ENCODE peak calls at places on chromosomes 4 and X, in eight cellular contexts. One of them, this sample, is unnamed.

GRCh38 chrX:41245641-41246040 is 88.3 kb upstream of the DDX3X start:
- DNase-seq in breast epithelium: no peak
- DNase-seq in heart left ventricle: no peak
- DNase-seq in lower lobe of right lung: no peak
- DNase-seq in AG04449: no peak
- DNase-seq in colonic mucosa: no peak
- DNase-seq in keratinocyte: no peak
- DNase-seq in foreskin fibroblast: no peak
- DNase-seq in this sample: peak; percentile 88

GRCh38 chr4:184838249-184839074 is 12.7 kb upstream of the ACSL1 start:
- DNase-seq in breast epithelium: no peak
- DNase-seq in heart left ventricle: no peak
- DNase-seq in lower lobe of right lung: no peak
- DNase-seq in AG04449: no peak
- DNase-seq in colonic mucosa: no peak
- DNase-seq in keratinocyte: no peak
- DNase-seq in foreskin fibroblast: no peak
- DNase-seq in this sample: no peak

GRCh38 chrX:13059269-13059668 is 14.8 kb upstream of the FAM9C start:
- DNase-seq in breast epithelium: no peak
- DNase-seq in heart left ventricle: no peak
- DNase-seq in lower lobe of right lung: no peak
- DNase-seq in AG04449: no peak
- DNase-seq in colonic mucosa: no peak
- DNase-seq in keratinocyte: no peak
- DNase-seq in foreskin fibroblast: no peak
- DNase-seq in this sample: no peak

GRCh38 chr4:40718571-40718970 is 31.2 kb upstream of the NSUN7 start:
- DNase-seq in breast epithelium: no peak
- DNase-seq in heart left ventricle: no peak
- DNase-seq in lower lobe of right lung: no peak
- DNase-seq in AG04449: no peak
- DNase-seq in colonic mucosa: peak; percentile 89
- DNase-seq in keratinocyte: no peak
- DNase-seq in foreskin fibroblast: no peak
- DNase-seq in this sample: no peak

GRCh38 chr4:107279729-107280128 is 243.6 kb upstream of the DKK2 start:
- DNase-seq in breast epithelium: no peak
- DNase-seq in heart left ventricle: no peak
- DNase-seq in lower lobe of right lung: no peak
- DNase-seq in AG04449: no peak
- DNase-seq in colonic mucosa: no peak
- DNase-seq in keratinocyte: no peak
- DNase-seq in foreskin fibroblast: peak; percentile 47
- DNase-seq in this sample: peak; percentile 56

GRCh38 chr4:106266201-106266600 is 49.8 kb downstream of the TBCK start:
- DNase-seq in breast epithelium: no peak
- DNase-seq in heart left ventricle: no peak
- DNase-seq in lower lobe of right lung: no peak
- DNase-seq in AG04449: peak; percentile 17
- DNase-seq in colonic mucosa: no peak
- DNase-seq in keratinocyte: no peak
- DNase-seq in foreskin fibroblast: no peak
- DNase-seq in this sample: peak; percentile 81

GRCh38 chrX:55057691-55058249 is 17.1 kb upstream of the PAGE2B start:
- DNase-seq in breast epithelium: no peak
- DNase-seq in heart left ventricle: no peak
- DNase-seq in lower lobe of right lung: no peak
- DNase-seq in AG04449: no peak
- DNase-seq in colonic mucosa: peak; percentile 26
- DNase-seq in keratinocyte: no peak
- DNase-seq in foreskin fibroblast: peak; percentile 12
- DNase-seq in this sample: peak; percentile 6

GRCh38 chr4:98338761-98339438 is 77.7 kb downstream of the RAP1GDS1 start:
- DNase-seq in breast epithelium: no peak
- DNase-seq in heart left ventricle: no peak
- DNase-seq in lower lobe of right lung: no peak
- DNase-seq in AG04449: no peak
- DNase-seq in colonic mucosa: no peak
- DNase-seq in keratinocyte: no peak
- DNase-seq in foreskin fibroblast: no peak
- DNase-seq in this sample: no peak

GRCh38 chr4:124783847-124784246 is 71.3 kb upstream of the ANKRD50 start:
- DNase-seq in breast epithelium: no peak
- DNase-seq in heart left ventricle: no peak
- DNase-seq in lower lobe of right lung: no peak
- DNase-seq in AG04449: peak; percentile 36
- DNase-seq in colonic mucosa: no peak
- DNase-seq in keratinocyte: no peak
- DNase-seq in foreskin fibroblast: peak; percentile 53
- DNase-seq in this sample: no peak

DNA sequence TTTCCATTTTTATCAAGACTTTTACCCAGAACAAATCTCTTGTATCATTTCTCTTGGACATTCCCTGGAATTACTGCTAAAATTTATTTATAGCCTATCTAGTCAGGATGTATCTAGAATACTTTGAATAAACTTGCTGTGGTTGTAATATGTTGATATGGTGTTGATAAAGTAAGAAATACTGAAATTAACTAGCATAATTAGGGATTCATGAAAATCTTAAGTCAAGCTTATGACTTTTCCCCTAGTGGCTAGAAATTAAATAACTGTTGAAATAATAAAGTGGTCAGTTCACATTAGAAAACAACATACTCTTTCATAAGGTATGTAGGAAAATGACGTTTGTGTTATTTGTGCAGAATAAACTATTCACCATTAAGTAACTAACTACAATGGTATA is 73.1 kb upstream of the ANKRD50 start:
- DNase-seq in breast epithelium: no peak
- DNase-seq in heart left ventricle: no peak
- DNase-seq in lower lobe of right lung: no peak
- DNase-seq in AG04449: no peak
- DNase-seq in colonic mucosa: no peak
- DNase-seq in keratinocyte: no peak
- DNase-seq in foreskin fibroblast: no peak
- DNase-seq in this sample: no peak
- TF ChIP-seq CTCF in breast epithelium: no peak
- TF ChIP-seq CTCF in heart left ventricle: no peak
- TF ChIP-seq CTCF in lower lobe of right lung: no peak
- TF ChIP-seq CTCF in AG04449: no peak
- TF ChIP-seq CTCF in colonic mucosa: no peak
- TF ChIP-seq CTCF in keratinocyte: no peak
- TF ChIP-seq CTCF in foreskin fibroblast: no peak
- TF ChIP-seq CTCF in this sample: no peak

DNA sequence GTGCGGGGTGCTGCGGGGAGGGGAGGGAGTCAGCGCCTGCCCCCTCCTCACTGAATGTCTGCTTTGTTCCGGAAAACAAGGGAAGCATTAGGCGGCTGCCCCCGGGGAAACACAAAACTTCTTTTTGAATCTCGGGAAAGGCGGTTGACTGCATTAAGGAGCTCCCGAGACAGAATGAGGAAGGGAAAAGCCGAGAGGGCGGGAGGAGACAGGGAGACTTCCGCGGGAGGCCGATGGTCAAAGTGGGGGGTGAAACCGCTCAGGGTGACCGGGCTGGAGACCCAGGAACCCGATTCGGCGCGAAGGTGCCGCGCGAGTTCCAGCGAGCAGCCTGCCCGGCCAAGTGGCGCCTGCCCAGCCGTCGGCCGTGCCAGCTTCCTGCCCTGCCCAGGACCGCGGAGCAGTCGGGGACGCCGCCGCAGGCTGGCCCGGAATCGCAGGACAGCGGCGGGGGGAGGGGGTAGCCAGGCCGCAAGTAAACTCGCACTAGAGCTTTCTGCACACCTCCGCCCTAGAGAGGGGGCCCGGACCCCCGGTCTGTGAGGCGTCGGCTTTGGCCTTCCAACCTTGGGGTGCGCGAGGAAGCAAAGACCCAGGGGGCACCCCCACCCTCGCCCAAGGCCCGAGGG is 55.1 kb upstream of the BCOR start:
- DNase-seq in breast epithelium: no peak
- DNase-seq in heart left ventricle: peak; percentile 79
- DNase-seq in lower lobe of right lung: peak; percentile 71
- DNase-seq in AG04449: no peak
- DNase-seq in colonic mucosa: peak; percentile 38
- DNase-seq in keratinocyte: no peak
- DNase-seq in foreskin fibroblast: no peak
- DNase-seq in this sample: no peak
- H3K4me3 ChIP-seq in breast epithelium: peak overlapping the region; percentile 53
- H3K4me3 ChIP-seq in heart left ventricle: peak overlapping the region; percentile 54
- H3K4me3 ChIP-seq in lower lobe of right lung: peak overlapping the region; percentile 52
- H3K4me3 ChIP-seq in AG04449: peak overlapping the region; percentile 27
- H3K4me3 ChIP-seq in colonic mucosa: peak overlapping the region; percentile 36
- H3K4me3 ChIP-seq in keratinocyte: peak overlapping the region; percentile 46
- H3K4me3 ChIP-seq in foreskin fibroblast: peak overlapping the region; percentile 41
- H3K4me3 ChIP-seq in this sample: peak overlapping the region; percentile 37

GRCh38 chr4:189090174-189090814 is 850.4 kb upstream of the FRG1 start:
- DNase-seq in breast epithelium: no peak
- DNase-seq in heart left ventricle: no peak
- DNase-seq in lower lobe of right lung: no peak
- DNase-seq in AG04449: no peak
- DNase-seq in colonic mucosa: no peak
- DNase-seq in keratinocyte: no peak
- DNase-seq in foreskin fibroblast: no peak
- DNase-seq in this sample: peak; percentile 4
- TF ChIP-seq CTCF in breast epithelium: no peak
- TF ChIP-seq CTCF in heart left ventricle: no peak
- TF ChIP-seq CTCF in lower lobe of right lung: peak; percentile 22
- TF ChIP-seq CTCF in AG04449: peak; percentile 59
- TF ChIP-seq CTCF in colonic mucosa: no peak
- TF ChIP-seq CTCF in keratinocyte: peak; percentile 50
- TF ChIP-seq CTCF in foreskin fibroblast: peak; percentile 61
- TF ChIP-seq CTCF in this sample: peak; percentile 58

GRCh38 chr4:52614241-52614640 is 44.9 kb downstream of the USP46 start:
- DNase-seq in breast epithelium: no peak
- DNase-seq in heart left ventricle: no peak
- DNase-seq in lower lobe of right lung: no peak
- DNase-seq in AG04449: no peak
- DNase-seq in colonic mucosa: no peak
- DNase-seq in keratinocyte: no peak
- DNase-seq in foreskin fibroblast: no peak
- DNase-seq in this sample: no peak

GRCh38 chr4:52612341-52612740 is 46.8 kb downstream of the USP46 start:
- DNase-seq in breast epithelium: no peak
- DNase-seq in heart left ventricle: no peak
- DNase-seq in lower lobe of right lung: no peak
- DNase-seq in AG04449: no peak
- DNase-seq in colonic mucosa: no peak
- DNase-seq in keratinocyte: no peak
- DNase-seq in foreskin fibroblast: no peak
- DNase-seq in this sample: no peak

GRCh38 chr4:52606040-52606439 is 53.1 kb downstream of the USP46 start:
- DNase-seq in breast epithelium: no peak
- DNase-seq in heart left ventricle: no peak
- DNase-seq in lower lobe of right lung: no peak
- DNase-seq in AG04449: no peak
- DNase-seq in colonic mucosa: no peak
- DNase-seq in keratinocyte: no peak
- DNase-seq in foreskin fibroblast: no peak
- DNase-seq in this sample: no peak

GRCh38 chr4:52606766-52607165 is 52.3 kb downstream of the USP46 start:
- DNase-seq in breast epithelium: no peak
- DNase-seq in heart left ventricle: no peak
- DNase-seq in lower lobe of right lung: no peak
- DNase-seq in AG04449: peak; percentile 38
- DNase-seq in colonic mucosa: no peak
- DNase-seq in keratinocyte: no peak
- DNase-seq in foreskin fibroblast: peak; percentile 18
- DNase-seq in this sample: peak; percentile 37

GRCh38 chr4:52611030-52611555 is 48.0 kb downstream of the USP46 start:
- DNase-seq in breast epithelium: no peak
- DNase-seq in heart left ventricle: no peak
- DNase-seq in lower lobe of right lung: no peak
- DNase-seq in AG04449: no peak
- DNase-seq in colonic mucosa: no peak
- DNase-seq in keratinocyte: no peak
- DNase-seq in foreskin fibroblast: no peak
- DNase-seq in this sample: no peak
- H3K4me3 ChIP-seq in breast epithelium: no peak overlapping the region
- H3K4me3 ChIP-seq in heart left ventricle: no peak overlapping the region
- H3K4me3 ChIP-seq in lower lobe of right lung: no peak overlapping the region
- H3K4me3 ChIP-seq in AG04449: no peak overlapping the region
- H3K4me3 ChIP-seq in colonic mucosa: no peak overlapping the region
- H3K4me3 ChIP-seq in keratinocyte: no peak overlapping the region
- H3K4me3 ChIP-seq in foreskin fibroblast: no peak overlapping the region
- H3K4me3 ChIP-seq in this sample: no peak overlapping the region

GRCh38 chr4:4226606-4227438 is at the start of gene OTOP1:
- DNase-seq in breast epithelium: no peak
- DNase-seq in heart left ventricle: no peak
- DNase-seq in lower lobe of right lung: no peak
- DNase-seq in AG04449: no peak
- DNase-seq in colonic mucosa: no peak
- DNase-seq in keratinocyte: no peak
- DNase-seq in foreskin fibroblast: no peak
- DNase-seq in this sample: no peak
- TF ChIP-seq CTCF in breast epithelium: no peak
- TF ChIP-seq CTCF in heart left ventricle: no peak
- TF ChIP-seq CTCF in lower lobe of right lung: no peak
- TF ChIP-seq CTCF in AG04449: no peak
- TF ChIP-seq CTCF in colonic mucosa: no peak
- TF ChIP-seq CTCF in keratinocyte: no peak
- TF ChIP-seq CTCF in foreskin fibroblast: no peak
- TF ChIP-seq CTCF in this sample: no peak